ENCODE peak calls at places on chromosomes 11 and 22, in four cellular contexts. One of them, this sample, is unnamed.

GRCh38 chr11:74695705-74696280 is 35.4 kb downstream of the CHRDL2 start:
- DNase-seq in lung: no peak
- DNase-seq in GM06990: no peak
- DNase-seq in nephron progenitor cell: no peak
- DNase-seq in this sample: no peak

GRCh38 chr22:46626356-46626755 is 6.2 kb downstream of the GRAMD4 start:
- DNase-seq in lung: no peak
- DNase-seq in GM06990: no peak
- DNase-seq in nephron progenitor cell: no peak
- DNase-seq in this sample: no peak

GRCh38 chr11:23605001-23605400 is 744.7 kb upstream of the CCDC179 start:
- DNase-seq in lung: no peak
- DNase-seq in GM06990: no peak
- DNase-seq in nephron progenitor cell: no peak
- DNase-seq in this sample: no peak

GRCh38 chr11:106442032-106442431 is 364.6 kb downstream of the AASDHPPT start:
- DNase-seq in lung: no peak
- DNase-seq in GM06990: no peak
- DNase-seq in nephron progenitor cell: no peak
- DNase-seq in this sample: no peak

GRCh38 chr11:10900686-10901415 is 43.0 kb upstream of the ZBED5 start:
- DNase-seq in lung: no peak
- DNase-seq in GM06990: no peak
- DNase-seq in nephron progenitor cell: no peak
- DNase-seq in this sample: no peak

GRCh38 chr11:120130176-120130980 is 7.5 kb downstream of the TRIM29 start:
- DNase-seq in lung: no peak
- DNase-seq in GM06990: no peak
- DNase-seq in nephron progenitor cell: no peak
- DNase-seq in this sample: no peak

GRCh38 chr11:57413681-57414080 is 13.2 kb downstream of the SLC43A3 start:
- DNase-seq in lung: no peak
- DNase-seq in GM06990: no peak
- DNase-seq in nephron progenitor cell: no peak
- DNase-seq in this sample: no peak

GRCh38 chr11:62394825-62395538 is 23.9 kb upstream of the SCGB1A1 start:
- DNase-seq in lung: peak
- DNase-seq in GM06990: no peak
- DNase-seq in nephron progenitor cell: peak
- DNase-seq in this sample: no peak

GRCh38 chr11:132186699-132187098 is 816.3 kb downstream of the NTM start:
- DNase-seq in lung: no peak
- DNase-seq in GM06990: no peak
- DNase-seq in nephron progenitor cell: peak
- DNase-seq in this sample: no peak

GRCh38 chr22:26097840-26098239 is 71.4 kb upstream of the SEZ6L start:
- DNase-seq in lung: no peak
- DNase-seq in GM06990: no peak
- DNase-seq in nephron progenitor cell: no peak
- DNase-seq in this sample: no peak

DNA sequence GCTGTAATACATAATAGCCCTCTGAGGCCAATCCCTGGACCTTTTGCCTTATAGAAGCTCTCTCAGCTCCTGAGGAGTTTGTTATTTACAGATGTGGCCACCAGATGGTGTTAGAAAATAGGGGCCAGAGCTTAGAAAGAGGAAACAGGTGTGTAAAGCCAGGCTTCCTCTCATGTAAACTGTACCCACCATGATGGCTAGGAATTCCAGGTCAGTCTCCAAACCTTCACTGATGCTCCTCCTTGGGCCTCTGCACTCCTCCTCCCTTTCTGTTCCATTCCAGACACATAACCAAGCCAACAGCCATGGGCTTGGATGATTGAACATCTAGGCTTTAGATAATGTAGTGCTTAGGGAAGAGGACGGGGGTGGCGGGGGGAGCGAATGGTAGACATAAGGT is 39.7 kb downstream of the USP35 start:
- DNase-seq in lung: no peak
- DNase-seq in GM06990: no peak
- DNase-seq in nephron progenitor cell: no peak
- DNase-seq in this sample: no peak
- TF ChIP-seq CTCF in lung: peak
- TF ChIP-seq CTCF in GM06990: peak
- TF ChIP-seq CTCF in nephron progenitor cell: peak
- TF ChIP-seq CTCF in this sample: no peak

GRCh38 chr11:60348116-60348515 is 21.1 kb downstream of the MS4A6E start:
- DNase-seq in lung: no peak
- DNase-seq in GM06990: no peak
- DNase-seq in nephron progenitor cell: no peak
- DNase-seq in this sample: no peak

GRCh38 chr11:60347084-60347797 is 20.2 kb downstream of the MS4A6E start:
- DNase-seq in lung: no peak
- DNase-seq in GM06990: no peak
- DNase-seq in nephron progenitor cell: no peak
- DNase-seq in this sample: no peak

GRCh38 chr11:60344146-60344545 is 17.1 kb downstream of the MS4A6E start:
- DNase-seq in lung: no peak
- DNase-seq in GM06990: no peak
- DNase-seq in nephron progenitor cell: no peak
- DNase-seq in this sample: no peak

GRCh38 chr11:60345489-60345888 is 18.4 kb downstream of the MS4A6E start:
- DNase-seq in lung: no peak
- DNase-seq in GM06990: no peak
- DNase-seq in nephron progenitor cell: peak
- DNase-seq in this sample: no peak

GRCh38 chr11:60343094-60343704 is 16.1 kb downstream of the MS4A6E start:
- DNase-seq in lung: no peak
- DNase-seq in GM06990: no peak
- DNase-seq in nephron progenitor cell: no peak
- DNase-seq in this sample: no peak
- TF ChIP-seq CTCF in lung: peak
- TF ChIP-seq CTCF in GM06990: peak
- TF ChIP-seq CTCF in nephron progenitor cell: peak
- TF ChIP-seq CTCF in this sample: peak

DNA sequence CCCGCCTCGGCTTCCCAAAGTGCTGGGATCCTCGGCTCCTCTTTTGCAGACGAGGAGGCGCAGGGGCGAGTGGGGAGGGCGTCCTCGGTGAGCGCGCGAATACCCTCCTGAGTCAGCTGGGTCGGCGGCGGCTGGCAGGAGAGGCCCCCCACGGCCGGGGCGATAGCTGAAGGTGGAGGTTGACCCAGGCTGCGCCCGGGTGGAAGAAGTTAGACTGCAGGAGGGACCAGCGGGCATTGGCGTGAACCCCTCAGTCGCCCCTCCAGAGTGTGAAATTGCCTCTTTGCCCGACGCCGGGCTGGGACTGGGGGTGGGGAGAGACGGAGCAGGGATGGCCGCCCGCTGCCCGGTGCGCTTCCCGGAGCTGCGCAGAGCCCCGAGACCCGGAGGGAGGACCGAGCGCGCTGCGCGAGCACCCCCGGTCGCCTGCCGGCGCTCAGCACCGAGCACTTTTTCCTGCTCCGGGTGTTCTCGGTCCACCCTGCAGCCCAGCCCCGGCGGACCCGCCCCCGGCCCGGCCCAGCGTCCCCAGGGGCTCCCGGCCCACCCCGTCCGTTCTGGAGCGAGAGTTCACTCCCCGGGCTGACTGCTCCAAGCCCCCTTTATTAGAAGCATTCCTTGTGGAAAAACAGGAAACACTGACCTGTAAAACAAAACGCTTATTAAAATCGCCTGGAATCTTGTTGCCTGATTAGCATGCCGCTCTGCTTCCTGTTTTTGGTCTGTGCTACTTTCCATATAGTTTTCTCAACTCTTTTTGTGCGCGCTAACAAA is 13.7 kb upstream of the CPT1A start:
- DNase-seq in lung: no peak
- DNase-seq in GM06990: peak
- DNase-seq in nephron progenitor cell: peak
- DNase-seq in this sample: no peak
- TF ChIP-seq CTCF in lung: no peak
- TF ChIP-seq CTCF in GM06990: no peak
- TF ChIP-seq CTCF in nephron progenitor cell: no peak
- TF ChIP-seq CTCF in this sample: no peak

DNA sequence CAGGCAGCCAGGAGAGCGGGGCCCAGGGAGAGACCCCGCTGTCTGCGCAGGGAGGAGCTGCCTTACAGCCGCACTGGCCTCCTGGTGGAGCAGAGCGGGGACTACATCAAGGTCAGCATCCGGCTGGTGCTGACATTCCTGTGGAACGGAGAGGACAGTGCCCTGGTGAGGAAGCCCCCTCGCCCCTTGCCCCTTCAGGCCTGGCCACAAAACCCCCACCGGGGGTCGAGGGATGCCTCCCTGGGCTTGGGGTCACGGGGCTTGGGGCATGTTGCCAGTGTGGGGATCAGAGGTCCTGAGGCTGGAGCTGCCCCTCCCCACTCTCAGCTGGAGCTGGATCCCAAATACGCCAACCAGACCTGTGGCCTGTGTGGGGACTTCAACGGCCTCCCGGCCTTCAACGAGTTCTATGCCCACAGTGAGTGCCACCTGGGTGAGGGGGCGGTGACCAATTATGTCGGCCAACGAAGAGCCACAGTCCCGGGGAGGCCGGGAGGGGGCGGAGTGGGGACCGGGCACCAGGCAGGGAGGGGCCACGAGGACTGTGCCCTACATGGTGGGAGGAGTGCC is 4.2 kb downstream of the MUC5B start:
- DNase-seq in lung: no peak
- DNase-seq in GM06990: no peak
- DNase-seq in nephron progenitor cell: peak
- DNase-seq in this sample: no peak
- TF ChIP-seq CTCF in lung: no peak
- TF ChIP-seq CTCF in GM06990: no peak
- TF ChIP-seq CTCF in nephron progenitor cell: peak
- TF ChIP-seq CTCF in this sample: no peak

DNA sequence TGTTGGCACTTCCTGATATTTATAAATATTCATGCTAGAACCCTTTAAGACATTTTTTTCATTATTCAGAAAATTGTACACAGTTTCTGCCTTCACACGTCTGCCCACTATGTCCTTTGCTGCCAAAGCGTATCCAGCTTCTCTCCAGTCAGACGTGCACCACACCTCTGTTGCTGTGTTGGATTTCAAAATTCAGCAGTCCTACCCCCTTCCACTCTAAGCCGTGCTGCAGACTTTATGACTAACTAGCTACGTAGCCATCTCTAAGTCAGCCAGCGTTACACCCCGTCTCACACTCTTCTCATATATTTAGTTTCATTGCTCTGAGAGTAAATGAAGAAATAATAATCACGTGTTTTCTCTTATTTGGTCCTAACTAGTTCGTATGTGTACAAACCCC is 28.2 kb upstream of the OPCML start:
- DNase-seq in lung: no peak
- DNase-seq in GM06990: no peak
- DNase-seq in nephron progenitor cell: no peak
- DNase-seq in this sample: no peak
- TF ChIP-seq CTCF in lung: no peak
- TF ChIP-seq CTCF in GM06990: no peak
- TF ChIP-seq CTCF in nephron progenitor cell: no peak
- TF ChIP-seq CTCF in this sample: no peak

DNA sequence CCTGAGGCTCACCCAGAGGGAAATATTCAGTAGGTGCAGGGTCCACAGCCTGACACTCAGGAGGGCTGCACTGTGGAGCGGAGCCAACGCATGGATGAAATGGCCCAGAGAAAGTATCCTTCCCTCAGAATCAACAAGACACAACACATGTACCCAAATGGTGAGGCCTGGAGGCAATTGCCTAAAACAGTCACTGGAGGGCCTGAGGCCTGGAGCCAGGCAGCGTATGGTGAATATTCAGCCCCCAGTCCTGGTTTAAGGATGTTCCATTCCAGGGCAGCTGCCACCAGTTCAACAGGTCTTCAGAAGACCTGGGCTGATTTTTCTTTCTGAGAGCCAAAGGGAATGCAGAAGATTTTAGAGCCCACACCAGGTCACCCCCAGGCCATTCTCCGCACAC is 264.8 kb downstream of the INSC start:
- DNase-seq in lung: no peak
- DNase-seq in GM06990: no peak
- DNase-seq in nephron progenitor cell: no peak
- DNase-seq in this sample: no peak
- TF ChIP-seq CTCF in lung: no peak
- TF ChIP-seq CTCF in GM06990: no peak
- TF ChIP-seq CTCF in nephron progenitor cell: no peak
- TF ChIP-seq CTCF in this sample: no peak

DNA sequence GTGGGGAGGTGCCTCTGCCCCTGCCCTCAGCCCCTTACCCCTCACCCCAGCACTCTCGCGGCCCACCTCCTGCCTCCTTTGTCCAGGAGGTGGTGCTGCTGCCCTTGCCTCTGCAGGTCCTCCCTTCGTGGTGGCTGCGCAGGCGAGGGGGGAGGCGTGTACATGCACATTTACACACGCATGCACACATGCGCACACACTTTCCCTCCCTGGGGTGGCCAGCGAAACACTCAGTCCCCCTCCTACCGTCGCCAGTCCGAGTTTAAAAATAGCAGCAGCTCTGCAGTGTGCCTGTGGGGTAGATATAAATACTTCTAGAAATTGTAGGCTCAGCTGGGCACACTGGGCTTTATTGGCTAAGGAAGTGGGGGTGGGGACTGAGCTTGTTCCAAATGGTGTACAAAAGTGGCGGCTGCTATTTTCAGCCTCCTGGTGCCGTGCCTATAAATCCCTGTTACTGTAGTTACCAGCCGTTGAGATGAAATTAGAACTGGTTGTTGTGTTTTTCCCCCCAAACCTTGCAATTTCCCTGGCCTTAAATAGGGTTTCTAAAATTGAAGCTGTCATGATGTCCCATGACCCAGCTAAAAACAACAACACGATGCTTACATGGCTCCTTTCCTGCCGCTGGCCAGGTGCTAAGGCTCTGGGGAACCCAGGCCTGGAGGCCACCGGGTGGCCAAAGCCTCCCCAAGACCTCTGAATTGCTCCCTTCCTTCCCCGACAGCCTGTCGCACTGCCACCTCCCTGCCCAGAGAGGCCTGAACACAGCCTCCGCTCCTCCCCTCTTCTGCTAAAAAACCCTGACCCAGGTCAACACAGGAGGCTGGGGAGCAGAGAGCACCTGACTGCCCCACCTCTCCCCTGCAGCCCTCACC is 12.4 kb downstream of the PICK1 start:
- DNase-seq in lung: no peak
- DNase-seq in GM06990: no peak
- DNase-seq in nephron progenitor cell: peak
- DNase-seq in this sample: no peak
- TF ChIP-seq CTCF in lung: no peak
- TF ChIP-seq CTCF in GM06990: peak
- TF ChIP-seq CTCF in nephron progenitor cell: peak
- TF ChIP-seq CTCF in this sample: no peak

GRCh38 chr11:60925685-60926267 is 1.5 kb downstream of the TMEM132A start:
- DNase-seq in lung: no peak
- DNase-seq in GM06990: no peak
- DNase-seq in nephron progenitor cell: no peak
- DNase-seq in this sample: no peak
- TF ChIP-seq CTCF in lung: no peak
- TF ChIP-seq CTCF in GM06990: no peak
- TF ChIP-seq CTCF in nephron progenitor cell: no peak
- TF ChIP-seq CTCF in this sample: no peak

GRCh38 chr11:45852712-45853101 is 5.4 kb downstream of the CRY2 start:
- DNase-seq in lung: no peak
- DNase-seq in GM06990: peak
- DNase-seq in nephron progenitor cell: no peak
- DNase-seq in this sample: no peak
- TF ChIP-seq CTCF in lung: no peak
- TF ChIP-seq CTCF in GM06990: peak
- TF ChIP-seq CTCF in nephron progenitor cell: no peak
- TF ChIP-seq CTCF in this sample: no peak